ENCODE peak calls at places on chromosomes 12 and 14, in ten cellular contexts. One of them, this sample, is unnamed.
A peak's percentile ranks its signal among the peaks of the same experiment; 100 is the strongest.

GRCh38 chr12:96193725-96194571 is at the start of gene ELK3:
- DNase-seq in OCI-LY7: peak; percentile 77
- DNase-seq in HFF-Myc: no peak
- DNase-seq in astrocyte: peak; percentile 57
- DNase-seq in astrocyte of the spinal cord: peak; percentile 67
- DNase-seq in fibroblast of lung: peak; percentile 70
- DNase-seq in tibial nerve: peak; percentile 36
- DNase-seq in lung: peak; percentile 60
- DNase-seq in left ventricle myocardium inferior: peak; percentile 72
- DNase-seq in uterus: peak; percentile 69
- DNase-seq in this sample: peak; percentile 82

GRCh38 chr12:50188280-50188781 is 21.2 kb upstream of the CERS5 start:
- DNase-seq in OCI-LY7: no peak
- DNase-seq in HFF-Myc: no peak
- DNase-seq in astrocyte: peak; percentile 60
- DNase-seq in astrocyte of the spinal cord: no peak
- DNase-seq in fibroblast of lung: peak; percentile 68
- DNase-seq in tibial nerve: no peak
- DNase-seq in lung: no peak
- DNase-seq in left ventricle myocardium inferior: no peak
- DNase-seq in uterus: peak; percentile 39
- DNase-seq in this sample: peak; percentile 61

GRCh38 chr12:6752931-6753771 is at the start of gene MLF2:
- DNase-seq in OCI-LY7: peak; percentile 97
- DNase-seq in HFF-Myc: peak; percentile 98
- DNase-seq in astrocyte: peak; percentile 98
- DNase-seq in astrocyte of the spinal cord: peak; percentile 100
- DNase-seq in fibroblast of lung: peak; percentile 99
- DNase-seq in tibial nerve: peak; percentile 95
- DNase-seq in lung: peak; percentile 98
- DNase-seq in left ventricle myocardium inferior: peak; percentile 98
- DNase-seq in uterus: peak; percentile 99
- DNase-seq in this sample: peak; percentile 99

GRCh38 chr12:132314035-132314434 is 15.4 kb downstream of the GALNT9 start:
- DNase-seq in OCI-LY7: no peak
- DNase-seq in HFF-Myc: no peak
- DNase-seq in astrocyte: no peak
- DNase-seq in astrocyte of the spinal cord: no peak
- DNase-seq in fibroblast of lung: no peak
- DNase-seq in tibial nerve: no peak
- DNase-seq in lung: no peak
- DNase-seq in left ventricle myocardium inferior: no peak
- DNase-seq in uterus: no peak
- DNase-seq in this sample: no peak

GRCh38 chr12:49331360-49332222 is 5.4 kb downstream of the C1QL4 start:
- DNase-seq in OCI-LY7: peak; percentile 28
- DNase-seq in HFF-Myc: peak; percentile 38
- DNase-seq in astrocyte: peak; percentile 44
- DNase-seq in astrocyte of the spinal cord: peak; percentile 82
- DNase-seq in fibroblast of lung: peak; percentile 67
- DNase-seq in tibial nerve: peak; percentile 45
- DNase-seq in lung: peak; percentile 66
- DNase-seq in left ventricle myocardium inferior: peak; percentile 57
- DNase-seq in uterus: peak; percentile 39
- DNase-seq in this sample: peak; percentile 86

GRCh38 chr12:58502236-58502635 is 418.1 kb downstream of the LRIG3 start:
- DNase-seq in OCI-LY7: no peak
- DNase-seq in HFF-Myc: no peak
- DNase-seq in astrocyte: peak; percentile 62
- DNase-seq in astrocyte of the spinal cord: peak; percentile 39
- DNase-seq in fibroblast of lung: peak; percentile 69
- DNase-seq in tibial nerve: no peak
- DNase-seq in lung: no peak
- DNase-seq in left ventricle myocardium inferior: no peak
- DNase-seq in uterus: no peak
- DNase-seq in this sample: no peak

GRCh38 chr14:27881646-27882045 is 884.9 kb upstream of the FOXG1 start:
- DNase-seq in OCI-LY7: no peak
- DNase-seq in HFF-Myc: no peak
- DNase-seq in astrocyte: no peak
- DNase-seq in astrocyte of the spinal cord: no peak
- DNase-seq in fibroblast of lung: no peak
- DNase-seq in tibial nerve: no peak
- DNase-seq in lung: no peak
- DNase-seq in left ventricle myocardium inferior: no peak
- DNase-seq in uterus: no peak
- DNase-seq in this sample: no peak

GRCh38 chr14:24013654-24014514 is 25.2 kb downstream of the DHRS4L2 start:
- DNase-seq in OCI-LY7: peak; percentile 82
- DNase-seq in HFF-Myc: peak; percentile 47
- DNase-seq in astrocyte: peak; percentile 42
- DNase-seq in astrocyte of the spinal cord: peak; percentile 69
- DNase-seq in fibroblast of lung: peak; percentile 50
- DNase-seq in tibial nerve: no peak
- DNase-seq in lung: peak; percentile 57
- DNase-seq in left ventricle myocardium inferior: no peak
- DNase-seq in uterus: peak; percentile 57
- DNase-seq in this sample: peak; percentile 81

GRCh38 chr12:30021046-30021833 is 237.5 kb upstream of the TMTC1 start:
- DNase-seq in OCI-LY7: no peak
- DNase-seq in HFF-Myc: peak; percentile 5
- DNase-seq in astrocyte: no peak
- DNase-seq in astrocyte of the spinal cord: peak; percentile 25
- DNase-seq in fibroblast of lung: peak; percentile 10
- DNase-seq in tibial nerve: no peak
- DNase-seq in lung: no peak
- DNase-seq in left ventricle myocardium inferior: no peak
- DNase-seq in uterus: no peak
- DNase-seq in this sample: peak; percentile 71

GRCh38 chr12:15116073-15116472 is 105.1 kb downstream of the RERG start:
- DNase-seq in OCI-LY7: no peak
- DNase-seq in HFF-Myc: no peak
- DNase-seq in astrocyte: no peak
- DNase-seq in astrocyte of the spinal cord: peak; percentile 14
- DNase-seq in fibroblast of lung: no peak
- DNase-seq in tibial nerve: no peak
- DNase-seq in lung: no peak
- DNase-seq in left ventricle myocardium inferior: no peak
- DNase-seq in uterus: peak; percentile 34
- DNase-seq in this sample: no peak

GRCh38 chr12:52600475-52600874 is 788 bp downstream of the KRT72 start:
- DNase-seq in OCI-LY7: no peak
- DNase-seq in HFF-Myc: no peak
- DNase-seq in astrocyte: no peak
- DNase-seq in astrocyte of the spinal cord: no peak
- DNase-seq in fibroblast of lung: no peak
- DNase-seq in tibial nerve: no peak
- DNase-seq in lung: no peak
- DNase-seq in left ventricle myocardium inferior: no peak
- DNase-seq in uterus: no peak
- DNase-seq in this sample: no peak

GRCh38 chr12:95484524-95484923 is 10.6 kb downstream of the METAP2 start:
- DNase-seq in OCI-LY7: no peak
- DNase-seq in HFF-Myc: no peak
- DNase-seq in astrocyte: no peak
- DNase-seq in astrocyte of the spinal cord: peak; percentile 30
- DNase-seq in fibroblast of lung: peak; percentile 12
- DNase-seq in tibial nerve: no peak
- DNase-seq in lung: no peak
- DNase-seq in left ventricle myocardium inferior: no peak
- DNase-seq in uterus: no peak
- DNase-seq in this sample: peak; percentile 43

GRCh38 chr12:17976202-17976601 is 113.8 kb downstream of the RERGL start:
- DNase-seq in OCI-LY7: no peak
- DNase-seq in HFF-Myc: no peak
- DNase-seq in astrocyte: no peak
- DNase-seq in astrocyte of the spinal cord: no peak
- DNase-seq in fibroblast of lung: no peak
- DNase-seq in tibial nerve: no peak
- DNase-seq in lung: no peak
- DNase-seq in left ventricle myocardium inferior: no peak
- DNase-seq in uterus: no peak
- DNase-seq in this sample: no peak

GRCh38 chr14:89750909-89751502 is 203.5 kb downstream of the EFCAB11 start:
- DNase-seq in OCI-LY7: no peak
- DNase-seq in HFF-Myc: no peak
- DNase-seq in astrocyte: no peak
- DNase-seq in astrocyte of the spinal cord: no peak
- DNase-seq in fibroblast of lung: no peak
- DNase-seq in tibial nerve: no peak
- DNase-seq in lung: no peak
- DNase-seq in left ventricle myocardium inferior: no peak
- DNase-seq in uterus: no peak
- DNase-seq in this sample: no peak

GRCh38 chr12:119102274-119102673 is 76.5 kb upstream of the HSPB8 start:
- DNase-seq in OCI-LY7: no peak
- DNase-seq in HFF-Myc: no peak
- DNase-seq in astrocyte: no peak
- DNase-seq in astrocyte of the spinal cord: no peak
- DNase-seq in fibroblast of lung: no peak
- DNase-seq in tibial nerve: no peak
- DNase-seq in lung: no peak
- DNase-seq in left ventricle myocardium inferior: no peak
- DNase-seq in uterus: no peak
- DNase-seq in this sample: no peak
- TF ChIP-seq CTCF in OCI-LY7: no peak
- TF ChIP-seq CTCF in HFF-Myc: no peak
- TF ChIP-seq CTCF in astrocyte: no peak
- TF ChIP-seq CTCF in astrocyte of the spinal cord: no peak
- TF ChIP-seq CTCF in fibroblast of lung: no peak
- TF ChIP-seq CTCF in tibial nerve: no peak
- TF ChIP-seq CTCF in lung: no peak
- TF ChIP-seq CTCF in left ventricle myocardium inferior: no peak
- TF ChIP-seq CTCF in uterus: no peak
- TF ChIP-seq CTCF in this sample: no peak

DNA sequence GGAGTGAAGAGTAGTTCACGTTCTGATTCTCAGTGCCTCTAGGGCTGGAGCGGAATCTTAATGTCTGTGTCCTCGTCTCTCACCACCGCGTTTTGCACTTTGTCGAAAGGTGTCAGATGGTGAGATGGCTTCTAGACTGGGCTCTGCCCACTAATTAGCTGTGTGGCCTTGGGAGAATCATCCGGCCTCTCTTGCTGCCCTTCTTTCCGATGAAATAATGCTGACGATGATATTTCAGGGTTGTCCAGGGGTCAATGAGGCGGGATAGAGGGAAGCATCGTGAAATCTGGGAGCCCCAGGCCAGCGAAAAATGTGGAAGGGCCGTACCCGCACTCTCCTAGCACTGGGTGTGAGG is 805 bp upstream of the GALNT16 start:
- DNase-seq in OCI-LY7: no peak
- DNase-seq in HFF-Myc: no peak
- DNase-seq in astrocyte: no peak
- DNase-seq in astrocyte of the spinal cord: no peak
- DNase-seq in fibroblast of lung: no peak
- DNase-seq in tibial nerve: no peak
- DNase-seq in lung: no peak
- DNase-seq in left ventricle myocardium inferior: no peak
- DNase-seq in uterus: no peak
- DNase-seq in this sample: no peak
- H3K4me3 ChIP-seq in OCI-LY7: no peak overlapping the region
- H3K4me3 ChIP-seq in HFF-Myc: peak overlapping the region; percentile 43
- H3K4me3 ChIP-seq in astrocyte: peak overlapping the region; percentile 66
- H3K4me3 ChIP-seq in astrocyte of the spinal cord: peak overlapping the region; percentile 39
- H3K4me3 ChIP-seq in fibroblast of lung: peak overlapping the region; percentile 67
- H3K4me3 ChIP-seq in tibial nerve: no peak overlapping the region
- H3K4me3 ChIP-seq in lung: no peak overlapping the region
- H3K4me3 ChIP-seq in left ventricle myocardium inferior: peak overlapping the region; percentile 83
- H3K4me3 ChIP-seq in uterus: peak overlapping the region; percentile 41
- H3K4me3 ChIP-seq in this sample: peak overlapping the region; percentile 49

DNA sequence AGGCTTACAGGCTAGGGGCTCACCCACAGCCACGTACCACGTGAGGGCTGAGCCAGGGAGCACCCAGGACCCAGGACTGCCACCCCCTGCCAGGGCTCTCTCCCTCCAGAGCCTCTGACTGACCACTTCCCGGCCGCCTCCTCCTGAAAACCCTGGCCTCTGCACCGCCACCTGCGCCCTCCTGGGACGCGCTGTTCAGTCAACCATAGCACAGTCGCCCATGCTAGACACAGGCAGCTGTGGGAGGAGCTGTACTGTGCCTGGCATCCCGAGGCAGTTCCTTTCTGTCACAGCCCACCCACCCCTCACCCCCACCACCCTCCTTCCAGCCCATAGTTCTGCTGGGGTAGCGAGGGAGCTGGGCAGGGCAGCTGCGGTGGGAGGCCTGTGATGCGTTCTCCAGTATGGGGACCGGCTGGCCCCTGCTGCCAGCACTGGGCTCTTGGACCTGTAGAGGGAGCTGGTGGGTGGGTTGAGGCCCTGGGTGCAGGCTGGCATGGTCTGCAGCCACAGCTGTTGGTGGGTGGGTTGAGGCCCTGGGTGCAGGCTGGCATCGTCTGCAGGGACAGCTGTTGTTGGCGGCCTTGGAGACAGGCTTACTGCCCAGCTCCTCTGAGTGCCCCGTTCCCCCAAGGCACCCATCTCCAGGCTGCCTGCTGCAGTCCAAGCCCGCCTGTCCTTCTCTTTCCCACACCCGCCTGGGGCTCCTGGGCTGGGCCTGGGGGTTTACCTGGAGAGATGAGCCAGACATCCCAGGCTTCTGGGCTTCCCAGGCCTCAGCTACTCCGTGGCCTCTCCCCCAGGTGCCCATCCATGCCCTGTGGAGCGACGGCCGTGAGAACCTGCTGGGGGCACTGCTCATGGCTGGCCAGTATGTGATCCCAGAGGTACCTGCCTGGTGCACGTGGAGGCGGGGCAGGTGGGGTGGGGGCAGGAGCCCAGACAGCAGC is 11.5 kb downstream of the ASPG start:
- DNase-seq in OCI-LY7: peak; percentile 35
- DNase-seq in HFF-Myc: no peak
- DNase-seq in astrocyte: no peak
- DNase-seq in astrocyte of the spinal cord: no peak
- DNase-seq in fibroblast of lung: no peak
- DNase-seq in tibial nerve: no peak
- DNase-seq in lung: no peak
- DNase-seq in left ventricle myocardium inferior: no peak
- DNase-seq in uterus: no peak
- DNase-seq in this sample: no peak
- TF ChIP-seq CTCF in OCI-LY7: peak; percentile 30
- TF ChIP-seq CTCF in HFF-Myc: no peak
- TF ChIP-seq CTCF in astrocyte: no peak
- TF ChIP-seq CTCF in astrocyte of the spinal cord: no peak
- TF ChIP-seq CTCF in fibroblast of lung: no peak
- TF ChIP-seq CTCF in tibial nerve: no peak
- TF ChIP-seq CTCF in lung: no peak
- TF ChIP-seq CTCF in left ventricle myocardium inferior: no peak
- TF ChIP-seq CTCF in uterus: no peak
- TF ChIP-seq CTCF in this sample: no peak

DNA sequence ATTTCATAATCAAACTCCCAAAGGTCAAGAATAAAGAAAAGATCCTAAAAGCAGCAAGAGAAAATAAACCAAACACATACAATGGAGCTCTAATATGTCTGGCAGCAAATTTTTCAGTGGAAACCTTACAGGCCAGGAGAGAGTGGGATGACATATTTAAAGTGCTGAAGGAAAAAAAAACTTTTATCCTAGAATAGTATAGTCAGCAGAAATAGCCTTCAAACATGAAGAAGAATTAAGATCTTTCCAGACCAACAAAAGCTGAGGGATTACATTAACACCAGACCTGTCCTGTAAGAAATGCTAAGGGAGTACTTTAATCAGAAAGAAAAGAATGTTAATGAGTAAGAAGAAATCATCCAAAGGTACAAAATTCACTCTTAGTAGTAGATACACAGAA is 215.7 kb upstream of the IGF1 start:
- DNase-seq in OCI-LY7: no peak
- DNase-seq in HFF-Myc: no peak
- DNase-seq in astrocyte: no peak
- DNase-seq in astrocyte of the spinal cord: no peak
- DNase-seq in fibroblast of lung: no peak
- DNase-seq in tibial nerve: no peak
- DNase-seq in lung: no peak
- DNase-seq in left ventricle myocardium inferior: no peak
- DNase-seq in uterus: no peak
- DNase-seq in this sample: no peak
- H3K4me3 ChIP-seq in OCI-LY7: no peak overlapping the region
- H3K4me3 ChIP-seq in HFF-Myc: no peak overlapping the region
- H3K4me3 ChIP-seq in astrocyte: no peak overlapping the region
- H3K4me3 ChIP-seq in astrocyte of the spinal cord: no peak overlapping the region
- H3K4me3 ChIP-seq in fibroblast of lung: no peak overlapping the region
- H3K4me3 ChIP-seq in tibial nerve: no peak overlapping the region
- H3K4me3 ChIP-seq in lung: no peak overlapping the region
- H3K4me3 ChIP-seq in left ventricle myocardium inferior: no peak overlapping the region
- H3K4me3 ChIP-seq in uterus: no peak overlapping the region
- H3K4me3 ChIP-seq in this sample: no peak overlapping the region